ENCODE peak calls at places on chromosomes 13 and 19, in nine cellular contexts. O is heart right ventricle, R is psoas muscle, Q is heart left ventricle, V is fibroblast of lung, W is gastrocnemius medialis, J is endodermal cell, Z is left ventricle myocardium inferior, M is brain microvascular endothelial cell. X is an unnamed sample.

GRCh38 chr19:14089662-14090508 is 666 bp downstream of the SAMD1 start:
- DNase-seq in O (no peak), R (peak; percentile 74), Q (no peak), V (peak; percentile 79), W (peak; percentile 52), J (peak; percentile 71), Z (peak; percentile 58), M (peak; percentile 35), X (peak; percentile 79)

GRCh38 chr19:18649371-18650047 is 12.7 kb downstream of the KLHL26 start:
- DNase-seq in O (peak; percentile 83), R (peak; percentile 91), Q (peak; percentile 84), V (peak; percentile 74), W (peak; percentile 81), J (peak; percentile 82), Z (peak; percentile 86), M (peak; percentile 51), X (peak; percentile 71)

GRCh38 chr13:70817571-70817970 is 709.3 kb upstream of the KLHL1 start:
- DNase-seq in O (no peak), R (no peak), Q (no peak), V (peak; percentile 33), W (no peak), J (no peak), Z (no peak), M (peak; percentile 24), X (peak; percentile 12)

GRCh38 chr13:53001871-53002270 is 26.7 kb upstream of the OLFM4 start:
- DNase-seq in O (no peak), R (no peak), Q (no peak), V (no peak), W (no peak), J (no peak), Z (no peak), M (no peak), X (peak; percentile 7)

GRCh38 chr13:40786568-40786996 is 2.8 kb upstream of the SLC25A15 start:
- DNase-seq in O (no peak), R (no peak), Q (no peak), V (peak; percentile 41), W (no peak), J (no peak), Z (no peak), M (peak; percentile 28), X (no peak)

GRCh38 chr19:5397804-5398692 is 57.2 kb upstream of the ZNRF4 start:
- DNase-seq in O (no peak), R (no peak), Q (no peak), V (no peak), W (no peak), J (peak; percentile 86), Z (no peak), M (peak; percentile 15), X (no peak)

GRCh38 chr13:97810152-97810551 is 143.3 kb upstream of the IPO5 start:
- DNase-seq in O (no peak), R (no peak), Q (no peak), V (peak; percentile 5), W (no peak), J (no peak), Z (no peak), M (peak; percentile 7), X (peak; percentile 18)

GRCh38 chr19:566844-567243 is 5.6 kb upstream of the BSG start:
- DNase-seq in O (no peak), R (no peak), Q (no peak), V (no peak), W (no peak), J (no peak), Z (no peak), M (no peak), X (no peak)

GRCh38 chr13:90015565-90016507 is 1331.7 kb upstream of the MIR17HG start:
- DNase-seq in O (no peak), R (no peak), Q (no peak), V (peak; percentile 6), W (no peak), J (no peak), Z (no peak), M (no peak), X (no peak)

GRCh38 chr13:95438297-95438696 is 114.2 kb upstream of the CLDN10 start:
- DNase-seq in O (no peak), R (no peak), Q (no peak), V (no peak), W (no peak), J (no peak), Z (no peak), M (no peak), X (no peak)

GRCh38 chr13:108176685-108177274 is 38.6 kb downstream of the LIG4 start:
- DNase-seq in O (no peak), R (no peak), Q (no peak), V (no peak), W (no peak), J (peak; percentile 85), Z (no peak), M (peak; percentile 49), X (peak; percentile 62)

DNA sequence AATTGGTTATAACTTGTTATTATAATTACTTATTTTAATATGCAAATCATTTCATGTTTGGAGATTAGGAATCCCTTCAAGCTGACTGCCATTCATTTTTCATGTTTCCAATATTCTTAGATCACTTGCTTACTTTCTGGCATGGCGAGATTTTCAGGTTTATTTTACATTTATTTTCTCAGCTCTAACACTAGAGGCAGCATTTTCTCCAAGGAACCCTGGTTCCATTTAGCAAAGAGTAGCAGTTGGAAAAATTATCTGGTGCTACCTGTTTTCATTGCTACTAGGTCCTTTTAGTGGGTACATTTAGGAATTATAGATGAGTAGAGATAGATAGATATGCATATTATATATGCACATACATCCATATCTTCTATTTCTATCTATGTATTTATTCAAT is 90.9 kb upstream of the TRPC4 start:
- DNase-seq in O (no peak), R (no peak), Q (no peak), V (no peak), W (no peak), J (no peak), Z (no peak), M (no peak), X (no peak)
- TF ChIP-seq CTCF in O (no peak), R (no peak), Q (no peak), V (peak; percentile 40), W (no peak), J (peak; percentile 71), Z (no peak), M (peak; percentile 36), X (peak; percentile 31)

DNA sequence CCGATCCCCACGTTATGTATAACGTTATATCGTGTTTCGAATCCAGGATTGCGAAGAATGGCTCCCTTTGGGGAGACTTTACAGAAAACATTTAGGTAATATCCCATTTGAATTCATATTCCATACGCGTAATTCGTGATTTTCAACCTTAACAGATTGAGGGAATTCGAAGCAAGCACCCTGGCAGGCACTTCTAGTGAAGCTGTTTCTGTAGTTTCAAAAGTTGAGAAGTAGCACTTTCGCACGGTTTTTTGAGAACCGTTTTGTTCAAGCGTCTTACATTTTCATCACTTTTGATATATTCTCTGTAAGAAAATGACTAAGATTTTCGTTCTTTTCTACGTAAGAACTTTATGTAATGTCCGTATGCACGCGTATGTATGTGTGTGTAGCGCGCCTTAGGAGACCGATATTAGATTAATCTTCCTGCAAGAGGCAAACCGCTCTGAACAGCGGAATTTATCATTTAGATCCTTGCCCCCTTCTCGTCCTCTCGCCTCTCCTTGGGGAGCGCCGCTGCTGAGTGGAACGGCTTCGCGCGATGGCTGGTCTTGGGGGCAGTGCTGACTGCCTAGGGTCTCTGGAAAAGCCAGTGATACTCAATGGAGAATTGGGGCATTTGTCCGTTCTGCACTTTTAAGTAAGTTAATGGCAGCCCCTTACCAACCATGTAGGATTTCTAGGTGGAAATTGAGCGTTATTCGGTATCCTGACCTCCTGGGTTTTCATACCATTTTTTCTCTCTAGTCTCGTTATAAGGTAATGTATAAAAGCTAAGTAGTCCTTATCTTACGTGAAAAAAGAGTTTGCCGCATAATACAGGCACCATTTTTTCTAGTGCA is 4.8 kb downstream of the MAB21L1 start:
- DNase-seq in O (no peak), R (peak; percentile 48), Q (no peak), V (no peak), W (no peak), J (peak; percentile 60), Z (no peak), M (no peak), X (no peak)
- H3K4me3 ChIP-seq in O (peak overlapping the region; percentile 36), R (peak overlapping the region; percentile 70), Q (peak overlapping the region; percentile 72), V (no peak overlapping the region), W (peak overlapping the region; percentile 67), J (peak overlapping the region; percentile 83), Z (peak overlapping the region; percentile 68), M (no peak overlapping the region), X (no peak overlapping the region)

GRCh38 chr13:48476215-48476614 is 56.7 kb downstream of the RCBTB2 start:
- DNase-seq in O (no peak), R (no peak), Q (no peak), V (no peak), W (no peak), J (no peak), Z (no peak), M (no peak), X (no peak)

GRCh38 chr13:48477191-48477855 is 55.6 kb downstream of the RCBTB2 start:
- DNase-seq in O (no peak), R (no peak), Q (no peak), V (no peak), W (no peak), J (no peak), Z (no peak), M (no peak), X (no peak)

GRCh38 chr13:48478401-48478800 is 54.5 kb downstream of the RCBTB2 start:
- DNase-seq in O (no peak), R (no peak), Q (no peak), V (peak; percentile 19), W (no peak), J (no peak), Z (no peak), M (no peak), X (no peak)

GRCh38 chr13:48476674-48477073 is 56.2 kb downstream of the RCBTB2 start:
- DNase-seq in O (no peak), R (no peak), Q (no peak), V (no peak), W (no peak), J (no peak), Z (no peak), M (no peak), X (no peak)

DNA sequence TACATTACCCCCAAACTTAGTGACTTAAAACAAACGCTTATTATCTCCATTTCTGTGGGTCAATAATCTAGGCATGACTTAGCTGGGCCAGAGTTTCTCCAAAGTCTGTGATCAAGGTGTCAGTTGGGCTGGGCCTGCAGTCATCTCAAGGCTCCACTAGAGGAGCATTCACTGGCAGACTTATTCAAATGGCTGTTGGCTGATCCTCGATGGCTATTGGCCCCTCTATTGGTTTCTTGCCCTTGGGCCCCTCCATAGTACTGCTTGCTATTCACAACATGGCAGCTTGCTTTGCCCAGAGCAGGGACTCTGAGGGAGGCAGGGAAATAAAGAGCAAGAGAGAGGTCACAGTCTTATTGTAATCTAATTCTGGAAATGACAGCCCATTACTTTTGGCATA is 57.6 kb downstream of the RCBTB2 start:
- DNase-seq in O (no peak), R (no peak), Q (no peak), V (no peak), W (no peak), J (no peak), Z (no peak), M (no peak), X (no peak)
- TF ChIP-seq CTCF in O (no peak), R (no peak), Q (no peak), V (no peak), W (no peak), J (peak; percentile 33), Z (no peak), M (no peak), X (no peak)

DNA sequence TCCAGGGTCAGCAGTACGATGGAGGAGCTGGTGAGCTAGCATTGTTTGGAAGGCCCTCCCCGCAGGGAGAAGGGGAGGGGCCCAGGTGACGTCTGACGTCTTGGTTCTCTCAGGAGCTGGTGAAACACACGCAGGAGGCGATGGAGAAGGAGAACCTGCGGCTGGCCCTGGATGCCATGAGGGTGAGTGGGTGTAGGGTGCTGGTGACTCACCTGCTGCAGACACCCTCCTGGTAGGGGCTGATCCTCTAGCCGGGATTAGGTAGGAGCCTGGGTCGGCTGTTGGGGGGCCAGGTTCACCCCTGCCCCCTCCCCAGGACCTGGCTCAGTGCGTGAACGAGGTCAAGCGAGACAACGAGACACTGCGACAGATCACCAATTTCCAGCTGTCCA is 55.8 kb downstream of the VAV1 start:
- DNase-seq in O (no peak), R (no peak), Q (no peak), V (no peak), W (no peak), J (peak; percentile 86), Z (no peak), M (no peak), X (peak; percentile 70)
- H3K4me3 ChIP-seq in O (no peak overlapping the region), R (no peak overlapping the region), Q (no peak overlapping the region), V (no peak overlapping the region), W (no peak overlapping the region), J (no peak overlapping the region), Z (no peak overlapping the region), M (no peak overlapping the region), X (no peak overlapping the region)